ENCODE peak calls at places on chromosome 6, in eight cellular contexts. One of them, this sample, is unnamed.

GRCh38 chr6:105893741-105894140 is 192.4 kb upstream of the PRDM1 start:
- DNase-seq in fibroblast of lung: no peak
- DNase-seq in tibial nerve: no peak
- DNase-seq in aorta: no peak
- DNase-seq in cardiac muscle cell: no peak
- DNase-seq in left ventricle myocardium inferior: no peak
- DNase-seq in left lung: no peak
- DNase-seq in adrenal gland: no peak
- DNase-seq in this sample: no peak

GRCh38 chr6:8082954-8083858 is 19.0 kb upstream of the BLOC1S5 start:
- DNase-seq in adrenal gland: peak; percentile 28
- DNase-seq in aorta: peak; percentile 65
- DNase-seq in left lung: no peak
- DNase-seq in left ventricle myocardium inferior: no peak
- DNase-seq in fibroblast of lung: peak; percentile 84
- DNase-seq in cardiac muscle cell: peak; percentile 71
- DNase-seq in tibial nerve: no peak
- DNase-seq in this sample: no peak

GRCh38 chr6:114344216-114344970 is 1.6 kb upstream of the HS3ST5 start:
- DNase-seq in cardiac muscle cell: no peak
- DNase-seq in tibial nerve: no peak
- DNase-seq in aorta: no peak
- DNase-seq in adrenal gland: no peak
- DNase-seq in left ventricle myocardium inferior: no peak
- DNase-seq in fibroblast of lung: no peak
- DNase-seq in left lung: no peak
- DNase-seq in this sample: no peak

GRCh38 chr6:125098253-125098652 is 55.3 kb upstream of the TPD52L1 start:
- DNase-seq in left lung: no peak
- DNase-seq in fibroblast of lung: no peak
- DNase-seq in left ventricle myocardium inferior: no peak
- DNase-seq in tibial nerve: no peak
- DNase-seq in cardiac muscle cell: no peak
- DNase-seq in aorta: no peak
- DNase-seq in adrenal gland: no peak
- DNase-seq in this sample: no peak

GRCh38 chr6:157669747-157670216 is 153.3 kb upstream of the SNX9 start:
- DNase-seq in fibroblast of lung: peak; percentile 83
- DNase-seq in aorta: peak; percentile 93
- DNase-seq in cardiac muscle cell: peak; percentile 88
- DNase-seq in left lung: peak; percentile 75
- DNase-seq in tibial nerve: peak; percentile 73
- DNase-seq in adrenal gland: peak; percentile 39
- DNase-seq in left ventricle myocardium inferior: peak; percentile 87
- DNase-seq in this sample: peak; percentile 24

GRCh38 chr6:105080279-105080678 is 99.5 kb downstream of the POPDC3 start:
- DNase-seq in left lung: no peak
- DNase-seq in cardiac muscle cell: no peak
- DNase-seq in tibial nerve: no peak
- DNase-seq in left ventricle myocardium inferior: no peak
- DNase-seq in fibroblast of lung: no peak
- DNase-seq in aorta: no peak
- DNase-seq in adrenal gland: no peak
- DNase-seq in this sample: no peak

GRCh38 chr6:79946773-79947190 is 571 bp downstream of the ELOVL4 start:
- DNase-seq in left ventricle myocardium inferior: peak; percentile 15
- DNase-seq in left lung: no peak
- DNase-seq in adrenal gland: peak; percentile 18
- DNase-seq in fibroblast of lung: peak; percentile 22
- DNase-seq in aorta: peak; percentile 49
- DNase-seq in tibial nerve: no peak
- DNase-seq in cardiac muscle cell: peak; percentile 24
- DNase-seq in this sample: peak; percentile 16

GRCh38 chr6:34157851-34158250 is 12.0 kb upstream of the GRM4 start:
- DNase-seq in fibroblast of lung: no peak
- DNase-seq in aorta: no peak
- DNase-seq in tibial nerve: no peak
- DNase-seq in adrenal gland: no peak
- DNase-seq in left lung: peak; percentile 19
- DNase-seq in cardiac muscle cell: no peak
- DNase-seq in left ventricle myocardium inferior: no peak
- DNase-seq in this sample: no peak

GRCh38 chr6:129598244-129599187 is 111.5 kb downstream of the ARHGAP18 start:
- DNase-seq in left ventricle myocardium inferior: no peak
- DNase-seq in aorta: no peak
- DNase-seq in left lung: no peak
- DNase-seq in tibial nerve: peak; percentile 20
- DNase-seq in adrenal gland: no peak
- DNase-seq in fibroblast of lung: peak; percentile 91
- DNase-seq in cardiac muscle cell: peak; percentile 87
- DNase-seq in this sample: no peak

GRCh38 chr6:27679308-27679967 is 206.5 kb upstream of the ZNF184 start:
- DNase-seq in adrenal gland: no peak
- DNase-seq in aorta: no peak
- DNase-seq in tibial nerve: no peak
- DNase-seq in fibroblast of lung: no peak
- DNase-seq in left ventricle myocardium inferior: no peak
- DNase-seq in cardiac muscle cell: peak; percentile 45
- DNase-seq in left lung: no peak
- DNase-seq in this sample: no peak
- H3K27me3 ChIP-seq in adrenal gland: peaks cover 71% of the 10 kb centered on the region
- H3K27me3 ChIP-seq in aorta: no peaks in the 10 kb centered on the region
- H3K27me3 ChIP-seq in tibial nerve: peaks cover 54% of the 10 kb centered on the region
- H3K27me3 ChIP-seq in fibroblast of lung: no peaks in the 10 kb centered on the region
- H3K27me3 ChIP-seq in left ventricle myocardium inferior: peaks cover 93% of the 10 kb centered on the region
- H3K27me3 ChIP-seq in cardiac muscle cell: peaks cover 65% of the 10 kb centered on the region
- H3K27me3 ChIP-seq in left lung: peaks cover 100% of the 10 kb centered on the region
- H3K27me3 ChIP-seq in this sample: peaks cover 36% of the 10 kb centered on the region

DNA sequence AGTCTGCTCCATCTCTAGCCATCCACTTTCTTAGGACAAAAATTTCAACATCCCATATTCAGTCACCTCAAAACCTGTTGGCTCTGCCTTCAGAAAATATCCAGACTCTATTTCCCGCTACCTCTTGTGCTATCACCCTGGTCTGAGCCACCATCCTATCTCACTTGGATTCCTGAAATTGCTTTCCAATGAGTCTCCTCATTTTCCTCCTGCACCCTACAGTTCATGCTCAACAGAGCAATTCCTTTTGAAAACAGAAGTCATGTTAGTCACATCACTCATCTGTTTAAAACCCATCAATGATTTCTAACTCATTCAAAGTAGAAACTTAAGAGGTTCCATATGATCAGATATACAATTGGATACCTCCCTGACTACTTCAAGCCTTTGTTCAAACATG is 229.9 kb downstream of the ADGRG6 start:
- DNase-seq in tibial nerve: no peak
- DNase-seq in cardiac muscle cell: peak; percentile 13
- DNase-seq in left ventricle myocardium inferior: no peak
- DNase-seq in adrenal gland: no peak
- DNase-seq in aorta: no peak
- DNase-seq in left lung: no peak
- DNase-seq in fibroblast of lung: no peak
- DNase-seq in this sample: no peak
- H3K27ac ChIP-seq in tibial nerve: no peak overlapping the region
- H3K27ac ChIP-seq in cardiac muscle cell: no peak overlapping the region
- H3K27ac ChIP-seq in left ventricle myocardium inferior: no peak overlapping the region
- H3K27ac ChIP-seq in adrenal gland: no peak overlapping the region
- H3K27ac ChIP-seq in aorta: no peak overlapping the region
- H3K27ac ChIP-seq in left lung: no peak overlapping the region
- H3K27ac ChIP-seq in fibroblast of lung: no peak overlapping the region
- H3K27ac ChIP-seq in this sample: no peak overlapping the region

DNA sequence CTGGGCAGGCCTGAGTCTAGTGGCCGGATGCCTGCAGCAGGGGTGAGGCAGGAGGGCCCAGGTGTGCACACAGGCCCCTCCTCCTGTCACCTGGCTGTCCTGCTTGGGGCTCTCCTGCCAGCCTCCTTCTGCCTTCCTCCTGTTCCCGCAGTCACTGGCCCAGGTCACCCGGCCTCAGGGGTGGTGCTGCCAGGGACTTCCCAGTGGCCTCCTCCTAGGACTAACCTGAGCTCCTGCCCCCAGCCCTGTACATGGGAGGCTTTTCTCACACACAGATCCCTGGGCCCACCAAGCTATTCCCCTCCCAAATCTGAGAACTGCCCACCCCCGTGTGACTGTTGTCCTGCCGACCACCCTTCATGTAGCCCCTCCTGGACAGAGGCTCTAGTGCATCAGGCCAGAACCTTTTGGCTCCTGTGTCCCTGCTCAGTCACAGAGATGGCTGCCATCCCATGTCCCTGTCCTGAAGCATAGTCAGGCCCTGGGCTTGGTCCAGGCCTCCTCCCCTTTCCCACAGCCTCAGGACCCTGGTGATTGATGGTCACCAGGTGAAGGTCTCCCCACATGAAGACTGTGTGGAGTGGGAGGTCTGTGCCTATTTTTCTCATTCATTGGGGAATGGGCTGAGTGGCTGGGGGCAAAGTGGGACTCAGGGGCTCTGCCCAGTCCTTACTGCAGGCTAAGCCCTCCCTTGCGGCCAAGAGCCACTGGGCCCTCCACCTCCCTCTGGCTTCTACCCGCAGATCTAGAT is 1.1 kb upstream of the ULBP1 start:
- DNase-seq in adrenal gland: no peak
- DNase-seq in cardiac muscle cell: no peak
- DNase-seq in left lung: no peak
- DNase-seq in aorta: no peak
- DNase-seq in left ventricle myocardium inferior: no peak
- DNase-seq in tibial nerve: no peak
- DNase-seq in fibroblast of lung: no peak
- DNase-seq in this sample: no peak
- H3K27me3 ChIP-seq in adrenal gland: peaks cover 41% of the 10 kb centered on the region
- H3K27me3 ChIP-seq in cardiac muscle cell: peaks cover 98% of the 10 kb centered on the region
- H3K27me3 ChIP-seq in left lung: peaks cover 98% of the 10 kb centered on the region
- H3K27me3 ChIP-seq in aorta: no peaks in the 10 kb centered on the region
- H3K27me3 ChIP-seq in left ventricle myocardium inferior: peaks cover 96% of the 10 kb centered on the region
- H3K27me3 ChIP-seq in tibial nerve: peaks cover 86% of the 10 kb centered on the region
- H3K27me3 ChIP-seq in fibroblast of lung: peaks cover 33% of the 10 kb centered on the region
- H3K27me3 ChIP-seq in this sample: peaks cover 36% of the 10 kb centered on the region

DNA sequence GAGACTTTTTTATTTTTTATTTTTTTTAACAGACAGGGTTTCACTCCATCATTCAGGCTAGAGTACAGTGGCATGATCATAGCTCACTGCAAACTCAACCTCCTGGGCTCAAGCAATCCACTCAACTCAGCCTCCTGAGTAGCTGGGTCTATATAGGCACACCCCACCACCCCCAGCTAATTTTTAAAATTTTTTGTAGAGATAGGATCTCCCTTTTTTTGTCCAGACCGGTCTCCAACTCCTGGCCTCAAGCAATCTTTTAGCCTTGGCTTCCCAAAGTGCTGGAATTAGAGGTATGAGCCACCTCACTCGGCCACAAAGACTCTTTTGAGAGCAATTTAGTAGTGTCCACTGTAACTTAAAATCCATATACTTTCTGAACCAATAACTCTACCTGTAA is 103.3 kb upstream of the DST start:
- DNase-seq in left lung: no peak
- DNase-seq in tibial nerve: no peak
- DNase-seq in cardiac muscle cell: no peak
- DNase-seq in fibroblast of lung: no peak
- DNase-seq in left ventricle myocardium inferior: no peak
- DNase-seq in aorta: no peak
- DNase-seq in adrenal gland: no peak
- DNase-seq in this sample: no peak
- H3K27ac ChIP-seq in left lung: no peak overlapping the region
- H3K27ac ChIP-seq in tibial nerve: no peak overlapping the region
- H3K27ac ChIP-seq in cardiac muscle cell: no peak overlapping the region
- H3K27ac ChIP-seq in fibroblast of lung: no peak overlapping the region
- H3K27ac ChIP-seq in left ventricle myocardium inferior: peak overlapping the region; percentile 57
- H3K27ac ChIP-seq in aorta: no peak overlapping the region
- H3K27ac ChIP-seq in adrenal gland: no peak overlapping the region
- H3K27ac ChIP-seq in this sample: no peak overlapping the region

GRCh38 chr6:166470029-166470862 is 87.5 kb upstream of the MPC1 start:
- DNase-seq in tibial nerve: no peak
- DNase-seq in fibroblast of lung: no peak
- DNase-seq in left ventricle myocardium inferior: no peak
- DNase-seq in adrenal gland: no peak
- DNase-seq in aorta: no peak
- DNase-seq in left lung: no peak
- DNase-seq in cardiac muscle cell: no peak
- DNase-seq in this sample: no peak
- H3K27me3 ChIP-seq in tibial nerve: no peaks in the 10 kb centered on the region
- H3K27me3 ChIP-seq in fibroblast of lung: no peaks in the 10 kb centered on the region
- H3K27me3 ChIP-seq in left ventricle myocardium inferior: no peaks in the 10 kb centered on the region
- H3K27me3 ChIP-seq in adrenal gland: no peaks in the 10 kb centered on the region
- H3K27me3 ChIP-seq in aorta: no peaks in the 10 kb centered on the region
- H3K27me3 ChIP-seq in left lung: no peaks in the 10 kb centered on the region
- H3K27me3 ChIP-seq in cardiac muscle cell: no peaks in the 10 kb centered on the region
- H3K27me3 ChIP-seq in this sample: no peaks in the 10 kb centered on the region

GRCh38 chr6:42315991-42316378 is 98.3 kb upstream of the MRPS10 start:
- DNase-seq in tibial nerve: no peak
- DNase-seq in adrenal gland: peak; percentile 47
- DNase-seq in left lung: peak; percentile 60
- DNase-seq in aorta: peak; percentile 77
- DNase-seq in cardiac muscle cell: peak; percentile 92
- DNase-seq in fibroblast of lung: peak; percentile 95
- DNase-seq in left ventricle myocardium inferior: no peak
- DNase-seq in this sample: no peak

GRCh38 chr6:42318485-42318884 is 100.8 kb upstream of the MRPS10 start:
- DNase-seq in tibial nerve: no peak
- DNase-seq in left ventricle myocardium inferior: no peak
- DNase-seq in adrenal gland: no peak
- DNase-seq in fibroblast of lung: no peak
- DNase-seq in cardiac muscle cell: no peak
- DNase-seq in left lung: no peak
- DNase-seq in aorta: no peak
- DNase-seq in this sample: no peak

GRCh38 chr6:42315220-42315990 is 97.7 kb upstream of the MRPS10 start:
- DNase-seq in left lung: no peak
- DNase-seq in aorta: no peak
- DNase-seq in adrenal gland: no peak
- DNase-seq in fibroblast of lung: no peak
- DNase-seq in tibial nerve: no peak
- DNase-seq in left ventricle myocardium inferior: no peak
- DNase-seq in cardiac muscle cell: no peak
- DNase-seq in this sample: no peak

GRCh38 chr6:42316390-42316970 is 98.8 kb upstream of the MRPS10 start:
- DNase-seq in left ventricle myocardium inferior: no peak
- DNase-seq in tibial nerve: peak; percentile 51
- DNase-seq in fibroblast of lung: peak; percentile 73
- DNase-seq in aorta: peak; percentile 66
- DNase-seq in adrenal gland: no peak
- DNase-seq in left lung: peak; percentile 70
- DNase-seq in cardiac muscle cell: peak; percentile 60
- DNase-seq in this sample: no peak

DNA sequence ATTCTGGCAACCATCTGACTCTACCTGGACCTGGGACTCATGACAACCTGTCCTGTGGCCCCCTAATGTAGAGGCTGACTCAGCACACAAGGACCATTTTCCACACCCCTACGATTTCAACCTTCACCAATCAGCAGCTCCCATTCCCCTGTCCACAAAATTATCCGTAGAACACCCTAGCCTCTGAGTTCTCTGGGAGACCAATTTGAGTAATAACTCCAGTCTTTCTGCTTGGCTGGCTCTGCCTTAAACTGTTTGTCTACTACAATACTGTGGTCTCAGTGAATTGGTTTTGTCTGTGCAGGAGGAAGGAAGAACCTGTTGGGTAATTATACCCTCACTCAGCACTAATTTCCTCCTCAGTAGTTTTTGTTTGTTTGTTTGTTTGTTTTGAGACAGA is 99.3 kb upstream of the MRPS10 start:
- DNase-seq in left ventricle myocardium inferior: no peak
- DNase-seq in adrenal gland: no peak
- DNase-seq in left lung: no peak
- DNase-seq in aorta: no peak
- DNase-seq in tibial nerve: no peak
- DNase-seq in fibroblast of lung: peak; percentile 12
- DNase-seq in cardiac muscle cell: no peak
- DNase-seq in this sample: no peak
- H3K27ac ChIP-seq in left ventricle myocardium inferior: no peak overlapping the region
- H3K27ac ChIP-seq in adrenal gland: no peak overlapping the region
- H3K27ac ChIP-seq in left lung: peak overlapping the region; percentile 96
- H3K27ac ChIP-seq in aorta: no peak overlapping the region
- H3K27ac ChIP-seq in tibial nerve: no peak overlapping the region
- H3K27ac ChIP-seq in fibroblast of lung: peak overlapping the region; percentile 55
- H3K27ac ChIP-seq in cardiac muscle cell: no peak overlapping the region
- H3K27ac ChIP-seq in this sample: no peak overlapping the region

GRCh38 chr6:30359276-30359675 is 14.3 kb downstream of the RPP21 start:
- DNase-seq in left lung: no peak
- DNase-seq in cardiac muscle cell: no peak
- DNase-seq in adrenal gland: no peak
- DNase-seq in tibial nerve: no peak
- DNase-seq in fibroblast of lung: no peak
- DNase-seq in aorta: no peak
- DNase-seq in left ventricle myocardium inferior: no peak
- DNase-seq in this sample: no peak
- H3K27me3 ChIP-seq in left lung: peaks cover 83% of the 10 kb centered on the region
- H3K27me3 ChIP-seq in cardiac muscle cell: peaks cover 39% of the 10 kb centered on the region
- H3K27me3 ChIP-seq in adrenal gland: peaks cover 39% of the 10 kb centered on the region
- H3K27me3 ChIP-seq in tibial nerve: peaks cover 76% of the 10 kb centered on the region
- H3K27me3 ChIP-seq in fibroblast of lung: peaks cover 26% of the 10 kb centered on the region
- H3K27me3 ChIP-seq in aorta: no peaks in the 10 kb centered on the region
- H3K27me3 ChIP-seq in left ventricle myocardium inferior: peaks cover 81% of the 10 kb centered on the region
- H3K27me3 ChIP-seq in this sample: peaks cover 10% of the 10 kb centered on the region

This sample was measured in naive thymus-derived CD4-positive, alpha-beta T cell.